ENCODE peak calls at places on chromosomes 13 and 19, in five cellular contexts. N is H1, I is HCT116, L is K562, P is HepG2. B is an unnamed sample.

GRCh38 chr13:88246239-88246638 is 575.1 kb downstream of the SLITRK5 start:
- DNase-seq in N (no peak), I (no peak), L (no peak), P (no peak), B (no peak)

GRCh38 chr13:99582511-99582910 is 81.2 kb downstream of the TM9SF2 start:
- DNase-seq in N (no peak), I (no peak), P (no peak), L (no peak), B (no peak)

GRCh38 chr19:46860846-46861690 is at the start of gene ARHGAP35:
- DNase-seq in L (peak; percentile 92), N (peak; percentile 77), I (no peak), P (no peak), B (no peak)

GRCh38 chr19:1221141-1221903 is 15.7 kb downstream of the STK11 start:
- DNase-seq in I (no peak), N (peak; percentile 78), L (no peak), P (peak; percentile 38), B (no peak)

GRCh38 chr19:58367698-58368454 is 5.3 kb upstream of the ZNF497 start:
- DNase-seq in L (no peak), N (no peak), P (no peak), I (no peak), B (no peak)

GRCh38 chr19:35882074-35882832 is 13.9 kb downstream of the APLP1 start:
- DNase-seq in L (peak; percentile 59), I (peak; percentile 67), P (peak; percentile 64), N (no peak), B (peak; percentile 33)

GRCh38 chr13:40026174-40026585 is 370.7 kb downstream of the COG6 start:
- DNase-seq in L (no peak), I (no peak), N (no peak), P (no peak), B (peak; percentile 100)

GRCh38 chr13:77779461-77780272 is 82.2 kb downstream of the SLAIN1 start:
- DNase-seq in L (peak; percentile 4), N (no peak), P (peak; percentile 26), I (peak; percentile 18), B (peak; percentile 24)

GRCh38 chr13:51246005-51246404 is 23.8 kb downstream of the FAM124A start:
- DNase-seq in P (no peak), N (no peak), L (no peak), I (no peak), B (no peak)

GRCh38 chr13:113049521-113049941 is 56.1 kb upstream of the F7 start:
- DNase-seq in P (no peak), I (no peak), N (no peak), L (no peak), B (no peak)

DNA sequence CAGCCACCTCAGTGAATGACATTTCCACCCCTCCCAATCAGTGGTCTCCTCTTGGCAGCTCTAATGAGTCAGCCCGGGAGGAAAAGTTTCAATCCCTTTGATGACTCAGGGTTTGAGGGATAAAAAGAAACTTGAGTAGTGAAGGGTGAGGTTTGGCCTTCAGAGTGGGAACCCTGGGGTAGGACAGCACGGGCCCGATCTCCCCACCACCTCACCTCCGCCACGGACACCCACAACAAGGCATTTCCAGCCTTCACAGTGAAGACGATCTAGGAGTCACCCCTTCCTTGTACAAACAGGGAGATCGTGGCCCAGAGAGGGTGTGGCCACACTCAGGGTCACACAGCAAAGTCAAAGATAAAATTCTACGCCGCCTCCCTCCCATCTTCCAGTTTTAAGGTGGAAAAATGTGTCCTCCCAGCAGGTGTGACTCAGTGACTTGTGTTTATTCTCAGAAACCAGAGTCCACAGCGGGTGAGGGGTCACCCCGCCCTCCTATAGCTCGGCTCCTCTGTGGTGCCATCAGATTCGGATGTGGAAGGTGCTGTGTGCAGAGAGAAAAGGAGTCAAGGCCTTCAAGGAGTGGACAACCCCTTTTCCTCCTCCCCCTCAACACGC is 12.3 kb downstream of the CIB3 start:
- DNase-seq in N (no peak), P (peak; percentile 30), I (peak; percentile 95), L (peak; percentile 27), B (no peak)
- TF ChIP-seq SIN3A in N (no peak), P (no peak), I (peak; percentile 83), L (no peak), B (no peak)

DNA sequence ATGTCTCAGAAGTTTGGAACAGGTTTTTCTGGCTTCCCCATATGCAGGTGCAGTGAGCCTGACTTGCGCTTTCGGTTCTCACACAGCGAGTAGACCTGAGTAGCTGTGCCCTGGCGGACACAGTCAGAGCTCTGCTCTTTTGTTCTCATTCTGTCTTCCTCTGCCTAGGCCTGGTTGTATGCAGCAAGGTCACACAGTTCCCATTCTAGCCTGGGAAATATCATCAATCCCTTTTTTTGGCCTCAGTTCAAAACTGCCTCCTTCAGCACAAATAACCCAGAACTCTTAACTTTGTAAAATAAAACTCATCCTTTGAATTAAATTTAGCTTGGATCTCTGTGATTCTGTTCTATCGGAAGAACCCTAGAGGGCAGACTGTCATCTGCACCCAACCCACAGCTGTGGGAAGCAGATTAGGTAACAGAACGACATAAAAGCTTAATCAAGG is 10.2 kb downstream of the OXGR1 start:
- DNase-seq in P (no peak), L (peak; percentile 11), I (no peak), N (no peak), B (peak; percentile 9)
- TF ChIP-seq CTCF in P (no peak), L (peak; percentile 26), I (peak; percentile 47), N (peak; percentile 11), B (peak; percentile 2)

DNA sequence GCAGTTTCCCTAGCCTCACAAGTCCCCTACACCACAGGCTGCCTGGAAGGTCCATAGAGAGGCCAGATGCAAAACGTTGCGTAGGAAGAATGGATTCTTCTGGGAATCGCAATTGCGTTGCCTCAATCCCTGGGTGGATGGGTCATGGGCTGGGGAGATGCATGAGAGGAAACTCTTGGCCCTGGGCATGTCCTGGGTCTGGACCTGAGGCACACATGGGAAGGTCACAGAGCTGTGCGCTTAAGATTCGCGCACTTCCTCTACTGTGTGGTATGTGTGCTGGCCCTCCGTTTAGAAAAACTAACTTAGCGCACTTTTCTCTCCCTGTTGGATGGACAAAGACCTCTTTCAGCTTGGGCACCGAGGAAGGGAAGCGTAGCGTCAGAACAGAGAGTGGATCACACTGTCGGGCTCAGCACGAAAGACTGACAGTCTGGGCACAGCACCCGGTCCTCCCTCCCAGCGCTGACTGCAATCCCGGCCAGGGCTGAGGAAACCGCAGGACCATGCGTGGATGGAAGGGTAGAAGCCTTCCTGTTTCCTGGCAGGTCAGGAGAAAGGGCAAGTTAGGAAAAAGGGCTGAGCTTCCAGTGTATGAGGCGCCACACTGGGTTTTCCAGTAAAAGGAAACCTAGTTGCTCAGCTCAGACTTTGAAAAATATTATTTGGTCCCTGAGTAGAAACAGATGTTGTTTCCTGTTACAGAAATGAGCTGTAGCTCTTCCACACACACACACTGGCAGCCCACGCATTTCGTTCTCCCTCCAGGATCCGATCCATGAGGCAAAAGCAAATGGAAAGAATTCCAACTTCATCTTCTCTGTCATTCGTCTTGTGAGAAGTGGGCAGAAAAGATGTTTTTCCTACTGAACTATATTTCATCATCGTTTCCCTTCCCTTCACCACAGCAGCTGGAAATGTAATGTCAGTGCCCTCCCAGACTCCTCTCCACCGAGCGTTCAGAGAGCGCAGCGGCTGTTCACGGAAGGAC is 86.0 kb downstream of the ING1 start:
- DNase-seq in I (no peak), N (no peak), P (no peak), L (no peak), B (no peak)
- TF ChIP-seq ZNF274 in I (no peak), N (no peak), P (no peak), L (no peak), B (no peak)

DNA sequence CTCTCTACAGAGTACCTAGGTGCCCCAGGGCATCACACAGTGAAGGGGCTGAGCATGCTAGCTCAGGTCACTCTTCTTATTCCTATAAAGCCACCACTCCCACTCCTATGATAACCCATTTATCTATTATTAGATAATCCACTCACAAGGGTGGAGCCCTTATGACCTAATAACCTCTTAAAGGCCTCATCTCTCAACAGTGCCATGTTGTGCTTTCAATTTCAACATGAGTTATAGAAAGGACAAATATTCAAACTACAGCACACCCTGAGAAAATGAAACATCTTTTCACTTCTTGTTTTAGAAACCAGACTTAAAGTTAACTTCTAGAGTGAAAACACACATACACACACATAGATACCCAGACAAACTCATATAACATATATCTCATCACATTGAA is 1494.9 kb upstream of the MIR17HG start:
- DNase-seq in L (no peak), N (no peak), P (no peak), I (no peak), B (no peak)
- TF ChIP-seq SIN3A in L (no peak), N (no peak), P (no peak), I (no peak), B (no peak)

DNA sequence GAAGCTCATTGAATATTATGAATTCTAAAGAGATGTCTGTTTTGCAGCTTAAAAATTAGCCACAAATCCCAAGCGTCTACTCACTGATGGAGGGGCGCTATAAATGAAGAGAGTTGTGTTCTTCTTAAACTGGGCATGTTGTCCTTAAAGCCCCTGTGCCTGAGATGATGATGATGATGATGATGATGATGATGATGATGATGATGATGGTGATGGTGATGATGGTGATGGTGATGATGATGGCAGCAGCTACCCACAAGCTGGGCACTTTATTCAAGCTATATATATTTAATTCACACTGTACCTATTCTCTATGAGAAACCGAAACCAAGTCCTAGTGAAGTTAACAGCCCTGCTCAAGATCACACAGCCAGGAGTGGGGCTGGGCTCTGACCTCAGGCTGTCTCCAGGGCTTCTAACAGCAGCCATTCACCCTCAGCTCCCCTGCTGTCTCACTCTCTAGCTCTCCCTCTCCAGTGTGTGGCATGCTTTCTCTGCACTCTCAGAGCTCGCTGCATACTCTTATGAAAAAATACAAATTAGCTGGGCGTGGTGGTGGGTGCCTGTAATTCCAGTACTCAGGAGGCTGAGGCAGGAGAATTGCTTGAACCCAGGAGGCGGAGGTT is 169.0 kb downstream of the SHISA2 start:
- DNase-seq in I (no peak), L (no peak), N (no peak), P (no peak), B (no peak)
- TF ChIP-seq CTCF in I (no peak), L (no peak), N (no peak), P (no peak), B (no peak)

DNA sequence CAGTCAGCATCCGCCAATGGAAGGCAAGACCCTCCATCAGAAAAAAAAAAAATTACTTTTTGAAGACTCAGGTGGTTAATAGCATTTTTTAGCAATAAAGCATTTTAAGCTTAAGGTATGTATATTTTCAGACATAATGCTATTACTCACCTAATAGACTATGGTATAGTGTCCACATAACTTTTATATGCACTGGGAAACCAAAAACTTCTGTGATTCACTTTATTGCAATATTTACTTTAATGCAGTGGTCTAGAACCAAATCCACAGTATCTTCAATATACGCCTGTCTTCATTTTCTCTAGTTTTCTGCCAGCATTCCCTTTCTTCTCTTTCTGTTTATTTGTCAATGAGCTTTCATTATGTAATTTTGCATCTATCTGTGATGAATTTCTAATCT is 418.1 kb downstream of the SLITRK6 start:
- DNase-seq in L (no peak), P (no peak), I (no peak), N (no peak), B (no peak)
- TF ChIP-seq ZNF274 in L (no peak), P (no peak), I (no peak), N (no peak), B (no peak)

GRCh38 chr13:52600666-52601065 is 41.6 kb upstream of the HNRNPA1L2 start:
- DNase-seq in P (no peak), L (no peak), N (no peak), I (no peak), B (no peak)

GRCh38 chr13:52599037-52599852 is 43.0 kb upstream of the HNRNPA1L2 start:
- DNase-seq in N (no peak), L (no peak), I (no peak), P (no peak), B (no peak)

GRCh38 chr13:52597676-52598075 is 44.6 kb upstream of the HNRNPA1L2 start:
- DNase-seq in P (no peak), I (no peak), N (no peak), L (no peak), B (no peak)

GRCh38 chr13:52599853-52600603 is 42.2 kb upstream of the HNRNPA1L2 start:
- DNase-seq in L (no peak), N (peak; percentile 75), I (no peak), P (no peak), B (no peak)
- TF ChIP-seq SIN3A in L (no peak), N (no peak), I (no peak), P (no peak), B (no peak)